ENCODE peak calls at places on chromosomes 5 and 9, in five cellular contexts. S, D, E, O and T are unnamed samples.
A peak's percentile ranks its signal among the peaks of the same experiment; 100 is the strongest.

GRCh38 chr9:95174038-95174437 is 143.5 kb downstream of the FANCC start:
- DNase-seq in S (no peak), D (no peak), E (no peak), O (no peak), T (no peak)

GRCh38 chr9:120689860-120690259 is 24.4 kb downstream of the MEGF9 start:
- DNase-seq in S (no peak), D (no peak), E (peak; percentile 3), O (peak; percentile 46), T (peak; percentile 34)

GRCh38 chr5:80707645-80708044 is 52.9 kb upstream of the DHFR start:
- DNase-seq in S (no peak), D (no peak), E (peak; percentile 57), O (peak; percentile 56), T (peak; percentile 21)

GRCh38 chr9:124293712-124294504 is 36.2 kb downstream of the NEK6 start:
- DNase-seq in S (no peak), D (peak; percentile 38), E (peak; percentile 67), O (no peak), T (no peak)

GRCh38 chr5:123997354-123998215 is 485.6 kb downstream of the CSNK1G3 start:
- DNase-seq in S (no peak), D (no peak), E (peak; percentile 82), O (peak; percentile 40), T (peak; percentile 47)

GRCh38 chr5:82106207-82106606 is 134.4 kb downstream of the ATG10 start:
- DNase-seq in S (no peak), D (no peak), E (peak; percentile 53), O (peak; percentile 32), T (peak; percentile 41)

GRCh38 chr9:129052592-129052991 is 16.2 kb downstream of the MIGA2 start:
- DNase-seq in S (peak; percentile 62), D (peak; percentile 99), E (no peak), O (no peak), T (peak; percentile 28)

GRCh38 chr5:178995341-178995690 is 196 bp upstream of the GRM6 start:
- DNase-seq in S (no peak), D (no peak), E (peak; percentile 9), O (no peak), T (no peak)

GRCh38 chr5:179192891-179193470 is 132.8 kb downstream of the ZNF354C start:
- DNase-seq in S (peak; percentile 13), D (no peak), E (no peak), O (no peak), T (no peak)

GRCh38 chr5:58183078-58183885 is 276.6 kb downstream of the PLK2 start:
- DNase-seq in S (no peak), D (no peak), E (no peak), O (no peak), T (no peak)

GRCh38 chr5:56676091-56676768 is 139.1 kb upstream of the MAP3K1 start:
- DNase-seq in S (no peak), D (peak; percentile 26), E (peak; percentile 8), O (no peak), T (no peak)

GRCh38 chr9:137866226-137867141 is 11.1 kb upstream of the CACNA1B start:
- DNase-seq in S (no peak), D (no peak), E (no peak), O (no peak), T (no peak)

GRCh38 chr5:6962256-6962655 is 249.0 kb downstream of the TENT4A start:
- DNase-seq in S (no peak), D (no peak), E (no peak), O (no peak), T (no peak)

GRCh38 chr5:172123269-172123692 is 64.7 kb downstream of the STK10 start:
- DNase-seq in S (peak; percentile 86), D (peak; percentile 24), E (peak; percentile 90), O (peak; percentile 67), T (no peak)

GRCh38 chr9:31608413-31608812 is 776.0 kb upstream of the ACO1 start:
- DNase-seq in S (no peak), D (peak; percentile 6), E (no peak), O (no peak), T (no peak)